ENCODE peak calls at places on chromosome 22, in seven cellular contexts. One of them, this sample, is unnamed.

GRCh38 chr22:46133588-46133855 is 16.8 kb upstream of the PPARA start:
- DNase-seq in left cardiac atrium: peak
- DNase-seq in stimulated activated CD4-positive, alpha-beta T cell treated with anti-CD3 and anti-CD28 coated beads, Interleukin-2, amount 100 ng/mL, for 48 hours: no peak
- DNase-seq in AG04449: no peak
- DNase-seq in NCI-H446: no peak
- DNase-seq in fibroblast of mammary gland: no peak
- DNase-seq in AG20443: no peak
- DNase-seq in this sample: no peak

GRCh38 chr22:44360686-44361381 is 48.1 kb upstream of the SHISAL1 start:
- DNase-seq in NCI-H446: no peak
- DNase-seq in fibroblast of mammary gland: peak
- DNase-seq in stimulated activated CD4-positive, alpha-beta T cell treated with anti-CD3 and anti-CD28 coated beads, Interleukin-2, amount 100 ng/mL, for 48 hours: no peak
- DNase-seq in AG04449: no peak
- DNase-seq in AG20443: peak
- DNase-seq in left cardiac atrium: peak
- DNase-seq in this sample: no peak

GRCh38 chr22:23068832-23069385 is 1.4 kb upstream of the GNAZ start:
- DNase-seq in AG20443: no peak
- DNase-seq in stimulated activated CD4-positive, alpha-beta T cell treated with anti-CD3 and anti-CD28 coated beads, Interleukin-2, amount 100 ng/mL, for 48 hours: no peak
- DNase-seq in fibroblast of mammary gland: no peak
- DNase-seq in AG04449: no peak
- DNase-seq in NCI-H446: no peak
- DNase-seq in left cardiac atrium: no peak
- DNase-seq in this sample: no peak

GRCh38 chr22:37276771-37277170 is 5.5 kb upstream of the CYTH4 start:
- DNase-seq in stimulated activated CD4-positive, alpha-beta T cell treated with anti-CD3 and anti-CD28 coated beads, Interleukin-2, amount 100 ng/mL, for 48 hours: no peak
- DNase-seq in left cardiac atrium: no peak
- DNase-seq in NCI-H446: no peak
- DNase-seq in fibroblast of mammary gland: peak
- DNase-seq in AG20443: peak
- DNase-seq in AG04449: no peak
- DNase-seq in this sample: no peak

GRCh38 chr22:40409613-40410113 is 39.3 kb downstream of the SGSM3 start:
- DNase-seq in AG20443: no peak
- DNase-seq in stimulated activated CD4-positive, alpha-beta T cell treated with anti-CD3 and anti-CD28 coated beads, Interleukin-2, amount 100 ng/mL, for 48 hours: no peak
- DNase-seq in NCI-H446: no peak
- DNase-seq in left cardiac atrium: no peak
- DNase-seq in AG04449: no peak
- DNase-seq in fibroblast of mammary gland: no peak
- DNase-seq in this sample: no peak

GRCh38 chr22:27159716-27160295 is 502.4 kb downstream of the MIAT start:
- DNase-seq in AG20443: no peak
- DNase-seq in fibroblast of mammary gland: no peak
- DNase-seq in NCI-H446: no peak
- DNase-seq in left cardiac atrium: no peak
- DNase-seq in stimulated activated CD4-positive, alpha-beta T cell treated with anti-CD3 and anti-CD28 coated beads, Interleukin-2, amount 100 ng/mL, for 48 hours: no peak
- DNase-seq in AG04449: no peak
- DNase-seq in this sample: no peak

GRCh38 chr22:29344137-29344536 is 28.6 kb upstream of the RASL10A start:
- DNase-seq in left cardiac atrium: peak
- DNase-seq in fibroblast of mammary gland: peak
- DNase-seq in AG20443: peak
- DNase-seq in NCI-H446: peak
- DNase-seq in AG04449: peak
- DNase-seq in stimulated activated CD4-positive, alpha-beta T cell treated with anti-CD3 and anti-CD28 coated beads, Interleukin-2, amount 100 ng/mL, for 48 hours: no peak
- DNase-seq in this sample: no peak

GRCh38 chr22:20131856-20132685 is 467 bp downstream of the ZDHHC8 start:
- DNase-seq in AG20443: peak
- DNase-seq in fibroblast of mammary gland: peak
- DNase-seq in left cardiac atrium: peak
- DNase-seq in AG04449: no peak
- DNase-seq in stimulated activated CD4-positive, alpha-beta T cell treated with anti-CD3 and anti-CD28 coated beads, Interleukin-2, amount 100 ng/mL, for 48 hours: no peak
- DNase-seq in NCI-H446: no peak
- DNase-seq in this sample: no peak

GRCh38 chr22:46106279-46107022 is 43.9 kb upstream of the PPARA start:
- DNase-seq in AG20443: no peak
- DNase-seq in fibroblast of mammary gland: no peak
- DNase-seq in AG04449: no peak
- DNase-seq in NCI-H446: no peak
- DNase-seq in left cardiac atrium: no peak
- DNase-seq in stimulated activated CD4-positive, alpha-beta T cell treated with anti-CD3 and anti-CD28 coated beads, Interleukin-2, amount 100 ng/mL, for 48 hours: no peak
- DNase-seq in this sample: no peak

GRCh38 chr22:29148826-29149225 is 56.9 kb upstream of the EMID1 start:
- DNase-seq in AG04449: no peak
- DNase-seq in left cardiac atrium: no peak
- DNase-seq in NCI-H446: no peak
- DNase-seq in AG20443: no peak
- DNase-seq in stimulated activated CD4-positive, alpha-beta T cell treated with anti-CD3 and anti-CD28 coated beads, Interleukin-2, amount 100 ng/mL, for 48 hours: no peak
- DNase-seq in fibroblast of mammary gland: no peak
- DNase-seq in this sample: no peak

GRCh38 chr22:38452373-38453064 is 2.5 kb downstream of the KCNJ4 start:
- DNase-seq in fibroblast of mammary gland: no peak
- DNase-seq in AG04449: no peak
- DNase-seq in left cardiac atrium: peak
- DNase-seq in AG20443: peak
- DNase-seq in NCI-H446: peak
- DNase-seq in stimulated activated CD4-positive, alpha-beta T cell treated with anti-CD3 and anti-CD28 coated beads, Interleukin-2, amount 100 ng/mL, for 48 hours: no peak
- DNase-seq in this sample: peak

GRCh38 chr22:45881524-45881875 is 95.5 kb downstream of the WNT7B start:
- DNase-seq in stimulated activated CD4-positive, alpha-beta T cell treated with anti-CD3 and anti-CD28 coated beads, Interleukin-2, amount 100 ng/mL, for 48 hours: no peak
- DNase-seq in NCI-H446: no peak
- DNase-seq in left cardiac atrium: no peak
- DNase-seq in AG04449: no peak
- DNase-seq in fibroblast of mammary gland: no peak
- DNase-seq in AG20443: no peak
- DNase-seq in this sample: no peak

GRCh38 chr22:22196018-22196533 is 48.5 kb upstream of the VPREB1 start:
- DNase-seq in fibroblast of mammary gland: no peak
- DNase-seq in AG04449: no peak
- DNase-seq in stimulated activated CD4-positive, alpha-beta T cell treated with anti-CD3 and anti-CD28 coated beads, Interleukin-2, amount 100 ng/mL, for 48 hours: no peak
- DNase-seq in AG20443: no peak
- DNase-seq in left cardiac atrium: no peak
- DNase-seq in NCI-H446: no peak
- DNase-seq in this sample: no peak

GRCh38 chr22:29032014-29032475 is 29.6 kb downstream of the C22orf31 start:
- DNase-seq in stimulated activated CD4-positive, alpha-beta T cell treated with anti-CD3 and anti-CD28 coated beads, Interleukin-2, amount 100 ng/mL, for 48 hours: no peak
- DNase-seq in NCI-H446: no peak
- DNase-seq in AG04449: no peak
- DNase-seq in left cardiac atrium: no peak
- DNase-seq in fibroblast of mammary gland: no peak
- DNase-seq in AG20443: no peak
- DNase-seq in this sample: no peak

GRCh38 chr22:47698906-47699305 is 936.5 kb downstream of the TBC1D22A start:
- DNase-seq in stimulated activated CD4-positive, alpha-beta T cell treated with anti-CD3 and anti-CD28 coated beads, Interleukin-2, amount 100 ng/mL, for 48 hours: no peak
- DNase-seq in NCI-H446: no peak
- DNase-seq in AG20443: no peak
- DNase-seq in AG04449: no peak
- DNase-seq in left cardiac atrium: no peak
- DNase-seq in fibroblast of mammary gland: no peak
- DNase-seq in this sample: no peak

GRCh38 chr22:46604306-46604690 is 15.9 kb upstream of the GRAMD4 start:
- DNase-seq in fibroblast of mammary gland: no peak
- DNase-seq in AG04449: no peak
- DNase-seq in left cardiac atrium: no peak
- DNase-seq in AG20443: no peak
- DNase-seq in NCI-H446: no peak
- DNase-seq in stimulated activated CD4-positive, alpha-beta T cell treated with anti-CD3 and anti-CD28 coated beads, Interleukin-2, amount 100 ng/mL, for 48 hours: peak
- DNase-seq in this sample: peak

GRCh38 chr22:23144926-23145906 is at the start of gene RAB36:
- DNase-seq in fibroblast of mammary gland: peak
- DNase-seq in left cardiac atrium: peak
- DNase-seq in AG04449: peak
- DNase-seq in NCI-H446: no peak
- DNase-seq in AG20443: peak
- DNase-seq in stimulated activated CD4-positive, alpha-beta T cell treated with anti-CD3 and anti-CD28 coated beads, Interleukin-2, amount 100 ng/mL, for 48 hours: peak
- DNase-seq in this sample: peak

GRCh38 chr22:37267128-37267587 is 15.2 kb upstream of the CYTH4 start:
- DNase-seq in NCI-H446: peak
- DNase-seq in left cardiac atrium: peak
- DNase-seq in AG04449: no peak
- DNase-seq in fibroblast of mammary gland: no peak
- DNase-seq in stimulated activated CD4-positive, alpha-beta T cell treated with anti-CD3 and anti-CD28 coated beads, Interleukin-2, amount 100 ng/mL, for 48 hours: peak
- DNase-seq in AG20443: peak
- DNase-seq in this sample: peak

GRCh38 chr22:44753189-44754042 is 1.0 kb downstream of the ARHGAP8 start:
- DNase-seq in fibroblast of mammary gland: peak
- DNase-seq in AG04449: peak
- DNase-seq in AG20443: no peak
- DNase-seq in NCI-H446: no peak
- DNase-seq in stimulated activated CD4-positive, alpha-beta T cell treated with anti-CD3 and anti-CD28 coated beads, Interleukin-2, amount 100 ng/mL, for 48 hours: no peak
- DNase-seq in left cardiac atrium: no peak
- DNase-seq in this sample: no peak

GRCh38 chr22:40033586-40034380 is 39.0 kb downstream of the FAM83F start:
- DNase-seq in NCI-H446: no peak
- DNase-seq in fibroblast of mammary gland: no peak
- DNase-seq in left cardiac atrium: no peak
- DNase-seq in AG20443: no peak
- DNase-seq in AG04449: no peak
- DNase-seq in stimulated activated CD4-positive, alpha-beta T cell treated with anti-CD3 and anti-CD28 coated beads, Interleukin-2, amount 100 ng/mL, for 48 hours: no peak
- DNase-seq in this sample: no peak

GRCh38 chr22:35811670-35812069 is 94.0 kb downstream of the APOL5 start:
- DNase-seq in fibroblast of mammary gland: no peak
- DNase-seq in NCI-H446: no peak
- DNase-seq in AG20443: no peak
- DNase-seq in left cardiac atrium: no peak
- DNase-seq in stimulated activated CD4-positive, alpha-beta T cell treated with anti-CD3 and anti-CD28 coated beads, Interleukin-2, amount 100 ng/mL, for 48 hours: no peak
- DNase-seq in AG04449: no peak
- DNase-seq in this sample: no peak

GRCh38 chr22:37581534-37581933 is 1.6 kb upstream of the LGALS2 start:
- DNase-seq in NCI-H446: no peak
- DNase-seq in AG04449: no peak
- DNase-seq in left cardiac atrium: no peak
- DNase-seq in stimulated activated CD4-positive, alpha-beta T cell treated with anti-CD3 and anti-CD28 coated beads, Interleukin-2, amount 100 ng/mL, for 48 hours: no peak
- DNase-seq in fibroblast of mammary gland: no peak
- DNase-seq in AG20443: no peak
- DNase-seq in this sample: no peak

GRCh38 chr22:44192098-44192810 is 11.5 kb downstream of the PARVG start:
- DNase-seq in AG04449: no peak
- DNase-seq in AG20443: no peak
- DNase-seq in NCI-H446: no peak
- DNase-seq in fibroblast of mammary gland: peak
- DNase-seq in left cardiac atrium: no peak
- DNase-seq in stimulated activated CD4-positive, alpha-beta T cell treated with anti-CD3 and anti-CD28 coated beads, Interleukin-2, amount 100 ng/mL, for 48 hours: peak
- DNase-seq in this sample: no peak

GRCh38 chr22:29041408-29041807 is 20.2 kb downstream of the C22orf31 start:
- DNase-seq in left cardiac atrium: peak
- DNase-seq in NCI-H446: peak
- DNase-seq in AG04449: no peak
- DNase-seq in AG20443: peak
- DNase-seq in fibroblast of mammary gland: peak
- DNase-seq in stimulated activated CD4-positive, alpha-beta T cell treated with anti-CD3 and anti-CD28 coated beads, Interleukin-2, amount 100 ng/mL, for 48 hours: no peak
- DNase-seq in this sample: no peak

GRCh38 chr22:37232140-37232998 is 11.7 kb downstream of the RAC2 start:
- DNase-seq in AG20443: no peak
- DNase-seq in stimulated activated CD4-positive, alpha-beta T cell treated with anti-CD3 and anti-CD28 coated beads, Interleukin-2, amount 100 ng/mL, for 48 hours: no peak
- DNase-seq in AG04449: no peak
- DNase-seq in fibroblast of mammary gland: no peak
- DNase-seq in left cardiac atrium: no peak
- DNase-seq in NCI-H446: no peak
- DNase-seq in this sample: no peak

GRCh38 chr22:26777402-26777801 is 120.0 kb downstream of the MIAT start:
- DNase-seq in AG20443: peak
- DNase-seq in NCI-H446: peak
- DNase-seq in AG04449: no peak
- DNase-seq in fibroblast of mammary gland: no peak
- DNase-seq in stimulated activated CD4-positive, alpha-beta T cell treated with anti-CD3 and anti-CD28 coated beads, Interleukin-2, amount 100 ng/mL, for 48 hours: no peak
- DNase-seq in left cardiac atrium: no peak
- DNase-seq in this sample: no peak